ENCODE peak calls at places on chromosome 11, in seven cellular contexts. N is GM10248; L is NCI-H345; R is stimulated activated CD4-positive, alpha-beta T cell treated with anti-CD3 and anti-CD28 coated beads, Interleukin-12 subunit alpha, Interleukin-12 subunit beta, amount 100 ng/mL, for 24 hours; X is C1 segment of cervical spinal cord; E is T-helper 2 cell; O is IMR-90. W is an unnamed sample.

GRCh38 chr11:6505577-6506240 is 8.6 kb downstream of the DNHD1 start:
- DNase-seq in N (peak; percentile 42), L (peak; percentile 15), R (no peak), X (no peak), E (no peak), O (peak; percentile 75), W (peak; percentile 18)

GRCh38 chr11:64760759-64761417 is 1.1 kb upstream of the PYGM start:
- DNase-seq in N (peak; percentile 8), L (no peak), R (no peak), X (no peak), E (no peak), O (no peak), W (no peak)

GRCh38 chr11:122229078-122229477 is 113.1 kb upstream of the BLID start:
- DNase-seq in N (no peak), L (no peak), R (no peak), X (no peak), E (no peak), O (peak; percentile 61), W (no peak)

GRCh38 chr11:78684377-78684776 is 109.7 kb upstream of the NARS2 start:
- DNase-seq in N (no peak), L (no peak), R (no peak), X (no peak), E (no peak), O (peak; percentile 11), W (no peak)

GRCh38 chr11:111639226-111639925 is 37.1 kb downstream of the SIK2 start:
- DNase-seq in N (no peak), L (no peak), R (no peak), X (no peak), E (no peak), O (no peak), W (no peak)

GRCh38 chr11:57485217-57486007 is 25.1 kb downstream of the RTN4RL2 start:
- DNase-seq in N (no peak), L (no peak), R (no peak), X (no peak), E (no peak), O (peak; percentile 54), W (no peak)

GRCh38 chr11:125350206-125351044 is 145.6 kb downstream of the FEZ1 start:
- DNase-seq in N (no peak), L (no peak), R (no peak), X (no peak), E (no peak), O (no peak), W (no peak)

GRCh38 chr11:35792148-35792845 is 129.7 kb downstream of the TRIM44 start:
- DNase-seq in N (no peak), L (no peak), R (no peak), X (no peak), E (no peak), O (no peak), W (peak; percentile 47)

GRCh38 chr11:72594493-72595291 is 79.5 kb downstream of the PDE2A start:
- DNase-seq in N (no peak), L (no peak), R (no peak), X (no peak), E (no peak), O (no peak), W (no peak)

GRCh38 chr11:11588243-11588642 is 33.6 kb downstream of the GALNT18 start:
- DNase-seq in N (no peak), L (no peak), R (no peak), X (no peak), E (no peak), O (no peak), W (no peak)